ENCODE peak calls at places on chromosome 4, in six cellular contexts. D, L, U, M, I and F are unnamed samples.

GRCh38 chr4:156419080-156419638 is 465.5 kb upstream of the CTSO start:
- DNase-seq in D (no peak), L (no peak), U (peak), M (no peak), I (no peak), F (no peak)

GRCh38 chr4:152077582-152077981 is 316.8 kb upstream of the GATB start:
- DNase-seq in D (no peak), L (no peak), U (no peak), M (no peak), I (no peak), F (no peak)

GRCh38 chr4:84384801-84385582 is 114.1 kb downstream of the NKX6-1 start:
- DNase-seq in D (no peak), L (no peak), U (no peak), M (peak), I (no peak), F (no peak)

GRCh38 chr4:143438710-143439109 is 74.8 kb upstream of the SMARCA5 start:
- DNase-seq in D (no peak), L (no peak), U (no peak), M (no peak), I (no peak), F (no peak)

GRCh38 chr4:145686991-145687390 is 7.0 kb downstream of the C4orf51 start:
- DNase-seq in D (no peak), L (no peak), U (no peak), M (no peak), I (no peak), F (no peak)

GRCh38 chr4:5444918-5445517 is 263.3 kb downstream of the EVC2 start:
- DNase-seq in D (no peak), L (no peak), U (no peak), M (no peak), I (no peak), F (no peak)

GRCh38 chr4:160038560-160038959 is 935.7 kb downstream of the RAPGEF2 start:
- DNase-seq in D (no peak), L (no peak), U (no peak), M (no peak), I (peak), F (no peak)

GRCh38 chr4:145920205-145920604 is 18.4 kb downstream of the ZNF827 start:
- DNase-seq in D (no peak), L (no peak), U (peak), M (no peak), I (peak), F (peak)

GRCh38 chr4:7169134-7169533 is 23.2 kb upstream of the SORCS2 start:
- DNase-seq in D (no peak), L (no peak), U (no peak), M (no peak), I (no peak), F (no peak)

GRCh38 chr4:180153587-180153986 is 2089.6 kb upstream of the TENM3 start:
- DNase-seq in D (no peak), L (no peak), U (no peak), M (no peak), I (no peak), F (no peak)

GRCh38 chr4:26885912-26886274 is 25.3 kb downstream of the STIM2 start:
- DNase-seq in D (no peak), L (no peak), U (no peak), M (no peak), I (no peak), F (no peak)

GRCh38 chr4:62457356-62457755 is 1257.2 kb downstream of the ADGRL3 start:
- DNase-seq in D (no peak), L (no peak), U (no peak), M (no peak), I (peak), F (no peak)

GRCh38 chr4:26896636-26897035 is 36.0 kb downstream of the STIM2 start:
- DNase-seq in D (no peak), L (no peak), U (peak), M (no peak), I (peak), F (no peak)

GRCh38 chr4:82951196-82951595 is 50.7 kb downstream of the THAP9 start:
- DNase-seq in D (no peak), L (no peak), U (no peak), M (no peak), I (peak), F (no peak)

GRCh38 chr4:141900841-141901240 is 264.5 kb downstream of the IL15 start:
- DNase-seq in D (no peak), L (no peak), U (no peak), M (no peak), I (no peak), F (no peak)

GRCh38 chr4:98626350-98626749 is 32.1 kb downstream of the TSPAN5 start:
- DNase-seq in D (no peak), L (peak), U (peak), M (no peak), I (peak), F (peak)

GRCh38 chr4:26028793-26029511 is 114.9 kb downstream of the SMIM20 start:
- DNase-seq in D (peak), L (peak), U (peak), M (peak), I (peak), F (no peak)

GRCh38 chr4:110510955-110511544 is 35.1 kb downstream of the ENPEP start:
- DNase-seq in D (no peak), L (no peak), U (peak), M (no peak), I (peak), F (no peak)

GRCh38 chr4:2257361-2258001 is 4.4 kb downstream of the MXD4 start:
- DNase-seq in D (peak), L (peak), U (no peak), M (peak), I (no peak), F (no peak)

GRCh38 chr4:52684896-52685295 is 25.8 kb upstream of the USP46 start:
- DNase-seq in D (no peak), L (no peak), U (no peak), M (no peak), I (no peak), F (no peak)

GRCh38 chr4:113637823-113638691 is 123.5 kb downstream of the CAMK2D start:
- DNase-seq in D (no peak), L (no peak), U (no peak), M (no peak), I (peak), F (no peak)

GRCh38 chr4:102627831-102628523 is 126.8 kb downstream of the NFKB1 start:
- DNase-seq in D (no peak), L (no peak), U (peak), M (no peak), I (peak), F (peak)

GRCh38 chr4:3674479-3674851 is 91.7 kb upstream of the ADRA2C start:
- DNase-seq in D (no peak), L (no peak), U (no peak), M (no peak), I (no peak), F (no peak)

GRCh38 chr4:162931257-162931648 is 235.4 kb downstream of the NAF1 start:
- DNase-seq in D (no peak), L (no peak), U (no peak), M (no peak), I (no peak), F (no peak)

GRCh38 chr4:98648602-98649001 is 9.8 kb downstream of the TSPAN5 start:
- DNase-seq in D (no peak), L (no peak), U (peak), M (no peak), I (peak), F (no peak)

GRCh38 chr4:38177035-38177791 is 217.0 kb downstream of the PTTG2 start:
- DNase-seq in D (peak), L (peak), U (peak), M (no peak), I (peak), F (peak)

GRCh38 chr4:89400408-89401035 is 92.9 kb upstream of the GPRIN3 start:
- DNase-seq in D (no peak), L (no peak), U (no peak), M (no peak), I (peak), F (no peak)

GRCh38 chr4:3420606-3420955 is 21.2 kb upstream of the HGFAC start:
- DNase-seq in D (peak), L (peak), U (no peak), M (no peak), I (no peak), F (no peak)

GRCh38 chr4:150007512-150007911 is 70.7 kb upstream of the DCLK2 start:
- DNase-seq in D (no peak), L (no peak), U (no peak), M (no peak), I (peak), F (no peak)

GRCh38 chr4:60944070-60944469 is 256.1 kb upstream of the ADGRL3 start:
- DNase-seq in D (no peak), L (no peak), U (no peak), M (no peak), I (no peak), F (no peak)

GRCh38 chr4:153154010-153154975 is 50.0 kb upstream of the TRIM2 start:
- DNase-seq in D (no peak), L (no peak), U (peak), M (peak), I (peak), F (no peak)

GRCh38 chr4:152935661-152936445 is at the start of gene FHDC1:
- DNase-seq in D (no peak), L (no peak), U (no peak), M (peak), I (peak), F (peak)

GRCh38 chr4:786861-787300 is 39.0 kb downstream of the CPLX1 start:
- DNase-seq in D (no peak), L (no peak), U (no peak), M (no peak), I (no peak), F (no peak)

GRCh38 chr4:786074-786741 is 39.7 kb downstream of the CPLX1 start:
- DNase-seq in D (no peak), L (no peak), U (no peak), M (no peak), I (no peak), F (no peak)

GRCh38 chr4:785332-786073 is 40.4 kb downstream of the CPLX1 start:
- DNase-seq in D (no peak), L (no peak), U (no peak), M (peak), I (no peak), F (no peak)

GRCh38 chr4:783133-783541 is 42.8 kb downstream of the CPLX1 start:
- DNase-seq in D (no peak), L (no peak), U (no peak), M (no peak), I (no peak), F (no peak)

GRCh38 chr4:784401-785331 is 41.3 kb downstream of the CPLX1 start:
- DNase-seq in D (no peak), L (no peak), U (no peak), M (peak), I (no peak), F (no peak)
- H3K4me3 ChIP-seq in D (no peak), L (peak), U (no peak), M (no peak), I (no peak), F (no peak)

DNA sequence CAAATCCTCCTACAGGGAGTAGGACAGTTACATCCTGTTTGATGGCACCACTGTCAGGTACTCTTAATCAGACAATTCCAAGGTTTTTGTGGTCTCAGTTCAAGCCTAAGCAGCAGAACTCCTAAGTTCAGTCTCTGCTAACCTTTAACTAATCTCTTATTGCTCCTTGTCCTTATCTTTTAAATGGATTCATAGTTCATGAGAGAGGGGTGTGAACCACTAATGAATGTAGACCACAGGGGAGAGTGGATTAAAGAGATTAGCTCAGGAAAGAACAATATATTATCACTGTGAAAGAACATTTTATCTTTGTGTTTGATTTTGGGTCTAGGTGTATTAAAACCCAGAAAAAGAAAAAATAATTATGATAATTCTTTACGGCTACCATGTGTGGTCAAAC is 168.9 kb downstream of the DCK start:
- DNase-seq in D (no peak), L (no peak), U (no peak), M (no peak), I (no peak), F (no peak)
- H3K4me3 ChIP-seq in D (no peak), L (no peak), U (no peak), M (no peak), I (no peak), F (no peak)

GRCh38 chr4:140097572-140097971 is 56.4 kb downstream of the MAML3 start:
- DNase-seq in D (no peak), L (no peak), U (no peak), M (no peak), I (no peak), F (no peak)
- H3K4me3 ChIP-seq in D (peak), L (peak), U (no peak), M (no peak), I (no peak), F (no peak)

DNA sequence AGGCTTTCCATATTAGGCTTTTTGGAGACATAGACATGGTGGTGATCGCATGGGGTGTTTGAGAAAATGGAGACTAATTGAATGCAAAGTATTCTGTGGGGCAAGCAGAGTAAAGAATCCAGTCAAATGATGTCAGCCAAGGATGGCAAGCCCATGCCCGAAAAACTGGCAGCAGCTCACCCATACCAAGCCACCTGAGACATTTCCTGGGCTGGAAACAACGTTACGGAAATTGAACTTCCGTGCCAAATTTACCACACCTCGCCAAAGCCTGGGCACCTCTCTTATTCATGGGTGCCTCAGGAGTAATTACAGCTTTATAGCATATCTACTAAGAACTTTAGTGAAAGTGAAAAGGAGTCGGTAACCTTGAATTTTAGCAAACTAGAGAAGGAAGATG is 166.4 kb downstream of the CBR4 start:
- DNase-seq in D (no peak), L (no peak), U (no peak), M (no peak), I (no peak), F (no peak)
- H3K4me3 ChIP-seq in D (no peak), L (no peak), U (no peak), M (no peak), I (no peak), F (no peak)

GRCh38 chr4:76179398-76180318 is 31.5 kb upstream of the NUP54 start:
- DNase-seq in D (peak), L (peak), U (peak), M (peak), I (peak), F (peak)
- H3K4me3 ChIP-seq in D (no peak), L (no peak), U (no peak), M (no peak), I (no peak), F (no peak)